ENCODE peak calls at places on chromosomes 5 and 9, in seven cellular contexts. H is fibroblast of lung; N is CD8-positive, alpha-beta T cell; F is spleen; R is psoas muscle; E is mesendoderm; M is MG63. P is an unnamed sample. For H3K27me3, the result is how much of the 10 kb centered on the place peaks cover.

GRCh38 chr9:121298689-121299112 is 30.7 kb downstream of the GSN start:
- DNase-seq in F (no peak), N (no peak), H (no peak), M (no peak), R (no peak), E (peak), P (peak)

GRCh38 chr5:2302169-2302568 is 419.4 kb upstream of the IRX4 start:
- DNase-seq in F (no peak), N (no peak), R (no peak), H (no peak), E (no peak), M (no peak), P (no peak)

GRCh38 chr9:120935383-120935857 is 8.8 kb upstream of the TRAF1 start:
- DNase-seq in N (no peak), R (peak), F (peak), H (peak), M (peak), E (no peak), P (no peak)

GRCh38 chr9:107932036-107932435 is 442.5 kb upstream of the KLF4 start:
- DNase-seq in N (no peak), H (peak), F (no peak), M (no peak), R (no peak), E (no peak), P (no peak)

GRCh38 chr5:35736280-35736679 is 118.6 kb downstream of the SPEF2 start:
- DNase-seq in H (no peak), M (no peak), E (no peak), N (no peak), F (no peak), R (no peak), P (no peak)

GRCh38 chr9:114382951-114383865 is 4.6 kb downstream of the AKNA start:
- DNase-seq in E (peak), N (no peak), R (no peak), F (peak), H (peak), M (no peak), P (peak)

GRCh38 chr5:129460951-129461815 is 1.1 kb downstream of the ADAMTS19 start:
- DNase-seq in E (peak), F (peak), M (peak), H (peak), N (no peak), R (peak), P (peak)

GRCh38 chr9:15161744-15162143 is 145.3 kb downstream of the TTC39B start:
- DNase-seq in N (no peak), E (no peak), R (no peak), H (no peak), F (no peak), M (no peak), P (no peak)

GRCh38 chr5:65356274-65356673 is 125.4 kb downstream of the ADAMTS6 start:
- DNase-seq in N (no peak), H (no peak), R (no peak), M (no peak), E (no peak), F (no peak), P (no peak)

GRCh38 chr9:124949387-124949786 is 8.5 kb upstream of the GOLGA1 start:
- DNase-seq in E (no peak), H (no peak), N (no peak), M (no peak), R (no peak), F (no peak), P (no peak)

GRCh38 chr5:164277720-164278119 is 772.3 kb downstream of the MAT2B start:
- DNase-seq in F (no peak), H (peak), E (no peak), R (no peak), M (no peak), N (no peak), P (no peak)

GRCh38 chr9:107976767-107977166 is 487.2 kb upstream of the KLF4 start:
- DNase-seq in R (peak), H (peak), M (peak), F (peak), N (no peak), E (no peak), P (no peak)

GRCh38 chr5:139762624-139763170 is 32.9 kb upstream of the PSD2 start:
- DNase-seq in R (no peak), M (no peak), F (no peak), H (no peak), E (no peak), N (no peak), P (peak)

GRCh38 chr5:88364991-88365390 is 96.3 kb upstream of the TMEM161B start:
- DNase-seq in N (no peak), M (no peak), E (no peak), H (no peak), R (no peak), F (no peak), P (no peak)

GRCh38 chr5:124365491-124365890 is 380.9 kb downstream of the ZNF608 start:
- DNase-seq in F (no peak), M (no peak), E (no peak), N (no peak), R (no peak), H (no peak), P (no peak)

GRCh38 chr5:126686451-126687126 is 85.8 kb downstream of the PHAX start:
- DNase-seq in R (no peak), F (no peak), N (no peak), M (no peak), E (no peak), H (no peak), P (no peak)

GRCh38 chr5:134554319-134555222 is 29.1 kb downstream of the JADE2 start:
- DNase-seq in R (peak), E (no peak), F (no peak), N (no peak), H (peak), M (peak), P (peak)

GRCh38 chr5:82798676-82799075 is 278.5 kb downstream of the TMEM167A start:
- DNase-seq in N (no peak), M (no peak), F (no peak), H (no peak), R (no peak), E (no peak), P (no peak)

GRCh38 chr5:148455055-148455675 is 71.4 kb downstream of the FBXO38 start:
- DNase-seq in N (no peak), F (no peak), M (no peak), E (peak), R (no peak), H (no peak), P (no peak)

GRCh38 chr5:139385061-139385889 is 2.2 kb upstream of the SLC23A1 start:
- DNase-seq in H (no peak), N (peak), R (no peak), E (no peak), F (peak), M (no peak), P (peak)

GRCh38 chr5:114702111-114702510 is 340.2 kb downstream of the KCNN2 start:
- DNase-seq in E (no peak), R (no peak), M (no peak), N (no peak), F (no peak), H (no peak), P (no peak)

GRCh38 chr5:104635216-104635615 is 1072.6 kb upstream of the NUDT12 start:
- DNase-seq in N (no peak), F (no peak), M (no peak), R (no peak), H (peak), E (no peak), P (no peak)

GRCh38 chr5:180619563-180619915 is 28.2 kb upstream of the SCGB3A1 start:
- DNase-seq in H (no peak), N (no peak), M (no peak), E (no peak), F (no peak), R (no peak), P (no peak)
- H3K4me3 ChIP-seq in H (no peak), N (no peak), M (peak), E (no peak), F (no peak), R (no peak), P (no peak)

GRCh38 chr9:126682113-126682810 is 68.5 kb downstream of the LMX1B start:
- DNase-seq in H (no peak), E (no peak), N (no peak), R (no peak), F (no peak), M (no peak), P (peak)
- H3K27me3 ChIP-seq in H (under half), E (half or more), N (under half), R (under half), F (under half), M (under half), P (half or more)

GRCh38 chr9:22142681-22143080 is 133.6 kb upstream of the CDKN2B start:
- DNase-seq in N (no peak), H (peak), F (no peak), E (no peak), R (no peak), M (no peak), P (no peak)
- H3K4me3 ChIP-seq in N (no peak), H (no peak), F (no peak), E (no peak), R (no peak), M (no peak), P (no peak)

GRCh38 chr5:119412828-119413227 is 39.5 kb upstream of the HSD17B4 start:
- DNase-seq in N (no peak), R (no peak), M (no peak), F (no peak), E (no peak), H (no peak), P (no peak)

GRCh38 chr5:119417891-119418781 is 34.2 kb upstream of the HSD17B4 start:
- DNase-seq in E (peak), N (no peak), F (no peak), H (peak), R (no peak), M (no peak), P (no peak)

GRCh38 chr5:119420173-119420572 is 32.1 kb upstream of the HSD17B4 start:
- DNase-seq in H (no peak), F (no peak), N (no peak), M (no peak), R (no peak), E (peak), P (no peak)

DNA sequence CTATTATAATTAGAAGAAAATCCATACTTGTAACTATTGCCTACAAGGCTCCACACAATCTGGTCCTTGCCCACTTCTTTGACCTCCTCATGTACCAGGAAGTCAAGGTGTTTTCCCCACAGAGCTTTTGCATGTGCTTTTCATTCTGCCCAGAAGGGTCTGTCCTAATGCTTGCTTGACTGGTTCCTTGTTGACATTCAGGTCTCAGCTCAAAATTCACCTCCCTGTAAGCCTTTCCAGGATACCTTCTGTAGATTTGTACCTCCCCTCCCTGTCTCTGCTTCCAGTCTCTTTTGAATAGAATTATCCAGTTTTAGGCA is 33.6 kb upstream of the HSD17B4 start:
- DNase-seq in E (peak), H (no peak), N (no peak), M (no peak), R (no peak), F (no peak), P (no peak)
- H3K27me3 ChIP-seq in E (under half), H (under half), N (under half), M (under half), R (under half), F (under half), P (under half)

GRCh38 chr9:130714586-130715110 is 21.1 kb downstream of the EXOSC2 start:
- DNase-seq in E (no peak), M (no peak), R (no peak), F (no peak), N (no peak), H (peak), P (no peak)
- H3K4me3 ChIP-seq in E (peak), M (peak), R (peak), F (peak), N (peak), H (peak), P (peak)

GRCh38 chr5:171801839-171802238 is 16.2 kb downstream of the SMIM23 start:
- DNase-seq in R (no peak), H (no peak), E (no peak), M (no peak), F (no peak), N (no peak), P (no peak)
- H3K27me3 ChIP-seq in R (under half), H (under half), E (under half), M (under half), F (under half), N (under half), P (under half)

GRCh38 chr9:136790640-136791465 is at the start of gene TMEM141:
- DNase-seq in H (peak), F (peak), M (peak), E (peak), N (peak), R (peak), P (peak)

GRCh38 chr9:136789523-136789937 is 1.6 kb upstream of the TMEM141 start:
- DNase-seq in F (no peak), H (no peak), R (no peak), M (no peak), E (no peak), N (no peak), P (no peak)

GRCh38 chr9:136792321-136793062 is 1.3 kb downstream of the TMEM141 start:
- DNase-seq in E (no peak), R (no peak), F (peak), M (no peak), H (no peak), N (no peak), P (no peak)

GRCh38 chr9:136793063-136793946 is 2.2 kb downstream of the TMEM141 start:
- DNase-seq in E (no peak), H (no peak), N (no peak), F (no peak), M (no peak), R (no peak), P (peak)

GRCh38 chr9:136791466-136792276 is 527 bp downstream of the TMEM141 start:
- DNase-seq in E (peak), H (no peak), R (peak), N (peak), M (peak), F (peak), P (peak)
- H3K4me3 ChIP-seq in E (peak), H (peak), R (peak), N (peak), M (peak), F (peak), P (peak)

GRCh38 chr9:134937566-134938345 is 20.0 kb upstream of the FCN1 start:
- DNase-seq in N (no peak), F (peak), M (no peak), E (no peak), R (no peak), H (no peak), P (peak)

GRCh38 chr9:134938346-134939079 is 20.8 kb upstream of the FCN1 start:
- DNase-seq in F (peak), M (no peak), H (no peak), R (no peak), N (no peak), E (no peak), P (peak)

GRCh38 chr9:134936021-134936761 is 18.5 kb upstream of the FCN1 start:
- DNase-seq in N (no peak), M (no peak), E (peak), F (peak), R (no peak), H (no peak), P (peak)

GRCh38 chr9:134935056-134936020 is 17.6 kb upstream of the FCN1 start:
- DNase-seq in R (no peak), M (no peak), H (no peak), E (no peak), N (no peak), F (peak), P (peak)

GRCh38 chr9:134936762-134937555 is 19.2 kb upstream of the FCN1 start:
- DNase-seq in E (no peak), F (peak), H (no peak), N (no peak), R (no peak), M (no peak), P (peak)
- H3K27me3 ChIP-seq in E (under half), F (under half), H (under half), N (under half), R (under half), M (under half), P (under half)

GRCh38 chr5:144453753-144454152 is 283.1 kb downstream of the KCTD16 start:
- DNase-seq in R (no peak), N (no peak), M (no peak), E (peak), F (no peak), H (no peak), P (no peak)

GRCh38 chr5:144460608-144461007 is 289.9 kb downstream of the KCTD16 start:
- DNase-seq in F (no peak), R (no peak), M (no peak), E (no peak), H (peak), N (no peak), P (no peak)

GRCh38 chr5:144451187-144451973 is 280.7 kb downstream of the KCTD16 start:
- DNase-seq in M (no peak), H (peak), N (no peak), E (peak), R (no peak), F (no peak), P (no peak)

DNA sequence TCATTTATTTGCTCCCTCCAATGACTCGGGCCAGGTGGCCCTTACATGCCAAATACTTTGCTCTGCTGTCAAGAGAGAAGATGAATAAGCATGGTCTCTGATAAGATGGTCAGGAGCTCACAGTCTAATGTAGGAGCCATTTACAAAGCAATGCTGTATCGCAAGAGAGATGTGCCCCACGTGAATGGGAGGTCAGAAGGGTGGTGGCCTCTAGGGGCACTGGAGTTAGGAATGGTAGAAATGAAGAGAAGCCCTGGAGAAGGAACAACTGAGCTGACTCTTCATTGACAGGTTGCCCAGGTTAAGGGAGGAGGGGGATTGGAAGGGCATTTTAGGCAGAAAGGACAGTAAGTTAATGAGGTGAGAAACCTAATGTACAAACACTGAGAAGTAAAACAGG is 286.5 kb downstream of the KCTD16 start:
- DNase-seq in E (peak), N (no peak), M (no peak), F (no peak), H (no peak), R (no peak), P (peak)
- H3K4me3 ChIP-seq in E (no peak), N (no peak), M (no peak), F (no peak), H (no peak), R (no peak), P (no peak)

P was measured in H7.